ENCODE peak calls at places on chromosomes 5 and 9, in nine cellular contexts. One of them, this sample, is unnamed. For H3K4me1, the result is how much of the 10 kb centered on the place peaks cover.

GRCh38 chr5:179143446-179143845 is 83.3 kb downstream of the ZNF354C start:
- DNase-seq in neural progenitor cell: peak
- DNase-seq in spleen: no peak
- DNase-seq in IMR-90: peak
- DNase-seq in stomach: no peak
- DNase-seq in HCT116: peak
- DNase-seq in neuronal stem cell: peak
- DNase-seq in iPS DF 6.9: peak
- DNase-seq in lung: no peak
- DNase-seq in this sample: no peak

GRCh38 chr9:34252670-34253459 is 74.0 kb downstream of the UBAP1 start:
- DNase-seq in stomach: no peak
- DNase-seq in lung: peak
- DNase-seq in neural progenitor cell: peak
- DNase-seq in iPS DF 6.9: peak
- DNase-seq in IMR-90: peak
- DNase-seq in HCT116: peak
- DNase-seq in neuronal stem cell: peak
- DNase-seq in spleen: peak
- DNase-seq in this sample: no peak

GRCh38 chr9:32671333-32671732 is 35.9 kb upstream of the TAF1L start:
- DNase-seq in lung: no peak
- DNase-seq in stomach: no peak
- DNase-seq in spleen: no peak
- DNase-seq in neural progenitor cell: no peak
- DNase-seq in HCT116: no peak
- DNase-seq in IMR-90: no peak
- DNase-seq in neuronal stem cell: no peak
- DNase-seq in iPS DF 6.9: no peak
- DNase-seq in this sample: no peak

GRCh38 chr9:20508242-20508641 is 114.1 kb downstream of the MLLT3 start:
- DNase-seq in IMR-90: no peak
- DNase-seq in spleen: no peak
- DNase-seq in neuronal stem cell: no peak
- DNase-seq in stomach: no peak
- DNase-seq in lung: no peak
- DNase-seq in iPS DF 6.9: no peak
- DNase-seq in HCT116: no peak
- DNase-seq in neural progenitor cell: no peak
- DNase-seq in this sample: no peak

GRCh38 chr5:142743677-142744441 is 26.3 kb upstream of the ARHGAP26 start:
- DNase-seq in neural progenitor cell: no peak
- DNase-seq in lung: no peak
- DNase-seq in neuronal stem cell: no peak
- DNase-seq in stomach: no peak
- DNase-seq in HCT116: no peak
- DNase-seq in iPS DF 6.9: no peak
- DNase-seq in spleen: no peak
- DNase-seq in IMR-90: peak
- DNase-seq in this sample: no peak

GRCh38 chr5:15013654-15014463 is 142.3 kb upstream of the ANKH start:
- DNase-seq in neuronal stem cell: peak
- DNase-seq in iPS DF 6.9: no peak
- DNase-seq in IMR-90: peak
- DNase-seq in spleen: no peak
- DNase-seq in neural progenitor cell: peak
- DNase-seq in lung: no peak
- DNase-seq in HCT116: peak
- DNase-seq in stomach: no peak
- DNase-seq in this sample: no peak

GRCh38 chr5:111301264-111301663 is 77.1 kb downstream of the CAMK4 start:
- DNase-seq in spleen: no peak
- DNase-seq in neural progenitor cell: no peak
- DNase-seq in stomach: no peak
- DNase-seq in iPS DF 6.9: no peak
- DNase-seq in HCT116: no peak
- DNase-seq in IMR-90: no peak
- DNase-seq in lung: no peak
- DNase-seq in neuronal stem cell: no peak
- DNase-seq in this sample: no peak

GRCh38 chr9:71683598-71684235 is 84.6 kb downstream of the CEMIP2 start:
- DNase-seq in IMR-90: peak
- DNase-seq in spleen: no peak
- DNase-seq in neuronal stem cell: peak
- DNase-seq in neural progenitor cell: peak
- DNase-seq in iPS DF 6.9: no peak
- DNase-seq in stomach: no peak
- DNase-seq in lung: no peak
- DNase-seq in HCT116: peak
- DNase-seq in this sample: no peak

GRCh38 chr9:133658442-133659431 is 22.6 kb downstream of the DBH start:
- DNase-seq in neural progenitor cell: peak
- DNase-seq in iPS DF 6.9: no peak
- DNase-seq in lung: peak
- DNase-seq in neuronal stem cell: peak
- DNase-seq in stomach: peak
- DNase-seq in IMR-90: peak
- DNase-seq in HCT116: peak
- DNase-seq in spleen: no peak
- DNase-seq in this sample: peak

GRCh38 chr5:181052928-181053759 is 13.1 kb downstream of the BTNL9 start:
- DNase-seq in spleen: peak
- DNase-seq in stomach: no peak
- DNase-seq in HCT116: no peak
- DNase-seq in IMR-90: no peak
- DNase-seq in lung: no peak
- DNase-seq in neural progenitor cell: peak
- DNase-seq in iPS DF 6.9: no peak
- DNase-seq in neuronal stem cell: no peak
- DNase-seq in this sample: no peak

GRCh38 chr9:114898741-114899140 is 31.6 kb downstream of the TNFSF8 start:
- DNase-seq in lung: no peak
- DNase-seq in neuronal stem cell: no peak
- DNase-seq in iPS DF 6.9: no peak
- DNase-seq in HCT116: no peak
- DNase-seq in stomach: peak
- DNase-seq in spleen: peak
- DNase-seq in neural progenitor cell: no peak
- DNase-seq in IMR-90: no peak
- DNase-seq in this sample: no peak

GRCh38 chr9:77305622-77306365 is 128.5 kb downstream of the VPS13A start:
- DNase-seq in neuronal stem cell: no peak
- DNase-seq in neural progenitor cell: no peak
- DNase-seq in lung: no peak
- DNase-seq in iPS DF 6.9: no peak
- DNase-seq in HCT116: no peak
- DNase-seq in stomach: no peak
- DNase-seq in IMR-90: peak
- DNase-seq in spleen: no peak
- DNase-seq in this sample: no peak

GRCh38 chr5:107979272-107979671 is 308.5 kb upstream of the EFNA5 start:
- DNase-seq in stomach: no peak
- DNase-seq in spleen: no peak
- DNase-seq in lung: no peak
- DNase-seq in HCT116: no peak
- DNase-seq in IMR-90: peak
- DNase-seq in neuronal stem cell: no peak
- DNase-seq in iPS DF 6.9: no peak
- DNase-seq in neural progenitor cell: peak
- DNase-seq in this sample: no peak

GRCh38 chr9:37531699-37532098 is 44.5 kb downstream of the FBXO10 start:
- DNase-seq in neuronal stem cell: no peak
- DNase-seq in neural progenitor cell: no peak
- DNase-seq in iPS DF 6.9: no peak
- DNase-seq in spleen: no peak
- DNase-seq in IMR-90: no peak
- DNase-seq in HCT116: no peak
- DNase-seq in stomach: no peak
- DNase-seq in lung: no peak
- DNase-seq in this sample: no peak

GRCh38 chr9:7802666-7803065 is 3.1 kb upstream of the DMAC1 start:
- DNase-seq in spleen: no peak
- DNase-seq in iPS DF 6.9: no peak
- DNase-seq in IMR-90: peak
- DNase-seq in lung: no peak
- DNase-seq in stomach: no peak
- DNase-seq in neuronal stem cell: no peak
- DNase-seq in HCT116: no peak
- DNase-seq in neural progenitor cell: no peak
- DNase-seq in this sample: no peak

GRCh38 chr5:139134906-139135305 is 63.3 kb downstream of the SIL1 start:
- DNase-seq in HCT116: no peak
- DNase-seq in neural progenitor cell: no peak
- DNase-seq in stomach: no peak
- DNase-seq in neuronal stem cell: no peak
- DNase-seq in spleen: no peak
- DNase-seq in lung: no peak
- DNase-seq in IMR-90: no peak
- DNase-seq in iPS DF 6.9: no peak
- DNase-seq in this sample: no peak
- H3K4me1 ChIP-seq in HCT116: under half
- H3K4me1 ChIP-seq in neural progenitor cell: under half
- H3K4me1 ChIP-seq in stomach: under half
- H3K4me1 ChIP-seq in neuronal stem cell: under half
- H3K4me1 ChIP-seq in spleen: under half
- H3K4me1 ChIP-seq in lung: under half
- H3K4me1 ChIP-seq in IMR-90: under half
- H3K4me1 ChIP-seq in iPS DF 6.9: under half
- H3K4me1 ChIP-seq in this sample: under half

DNA sequence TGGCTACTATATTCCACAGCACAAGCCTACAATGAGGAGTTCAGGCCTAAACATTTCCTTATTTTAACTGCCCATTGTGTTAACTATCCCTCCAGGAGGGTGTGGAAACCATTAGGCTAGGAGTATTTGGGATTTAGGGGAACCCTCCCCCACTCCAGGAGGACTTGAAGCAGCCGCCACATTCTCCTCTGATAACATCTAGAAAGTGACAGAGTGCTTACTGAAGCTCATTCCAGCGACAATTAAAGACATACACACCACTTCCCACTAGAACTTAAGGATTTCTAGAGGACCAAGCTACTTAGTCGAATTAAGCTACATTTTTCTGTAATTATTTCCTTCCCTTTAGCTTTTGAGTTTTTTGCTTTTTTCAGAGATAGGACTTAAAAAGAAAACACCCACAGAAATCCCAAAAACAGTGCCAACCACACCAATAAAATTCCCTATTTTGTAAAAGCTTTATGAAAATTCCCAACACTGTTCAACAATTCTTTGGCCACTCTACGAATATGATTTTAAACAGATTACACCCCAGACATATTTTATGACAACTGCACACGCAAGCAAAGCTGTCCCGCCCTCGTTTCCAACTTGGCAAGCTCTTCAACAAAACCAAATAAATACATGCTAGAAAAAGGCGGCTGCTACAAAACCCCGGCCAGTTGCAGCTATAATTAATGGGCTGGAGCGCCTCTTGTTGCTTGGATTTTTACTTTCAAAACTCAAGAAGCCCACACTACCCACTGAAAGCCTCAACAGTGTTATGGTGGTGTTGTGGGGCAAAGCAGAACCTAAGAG is 4.6 kb downstream of the ROR2 start:
- DNase-seq in IMR-90: peak
- DNase-seq in neuronal stem cell: no peak
- DNase-seq in spleen: no peak
- DNase-seq in neural progenitor cell: peak
- DNase-seq in HCT116: no peak
- DNase-seq in lung: no peak
- DNase-seq in iPS DF 6.9: no peak
- DNase-seq in stomach: peak
- DNase-seq in this sample: no peak
- H3K4me3 ChIP-seq in IMR-90: no peak
- H3K4me3 ChIP-seq in neuronal stem cell: no peak
- H3K4me3 ChIP-seq in spleen: no peak
- H3K4me3 ChIP-seq in neural progenitor cell: peak
- H3K4me3 ChIP-seq in HCT116: no peak
- H3K4me3 ChIP-seq in lung: no peak
- H3K4me3 ChIP-seq in iPS DF 6.9: no peak
- H3K4me3 ChIP-seq in stomach: peak
- H3K4me3 ChIP-seq in this sample: no peak

DNA sequence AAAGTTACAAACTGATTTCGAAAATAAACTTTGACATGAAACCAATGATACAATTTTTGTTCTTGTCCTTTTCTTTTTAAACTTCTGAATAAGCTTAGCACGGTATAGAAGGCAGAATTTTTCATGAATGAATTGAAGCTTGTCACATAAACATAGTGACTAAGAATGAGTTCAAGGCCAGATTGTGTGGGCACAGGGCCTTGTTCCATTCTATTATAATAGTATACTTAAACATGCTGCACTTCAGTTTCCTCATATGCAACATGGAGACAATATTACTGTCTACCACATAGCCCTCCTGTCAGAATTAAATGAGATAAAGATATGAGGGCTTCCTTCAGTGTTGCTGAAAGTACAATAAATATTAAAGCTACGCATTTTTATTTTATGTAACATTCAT is 204.2 kb upstream of the HAPLN1 start:
- DNase-seq in neuronal stem cell: no peak
- DNase-seq in iPS DF 6.9: no peak
- DNase-seq in lung: no peak
- DNase-seq in neural progenitor cell: no peak
- DNase-seq in spleen: no peak
- DNase-seq in HCT116: no peak
- DNase-seq in IMR-90: peak
- DNase-seq in stomach: no peak
- DNase-seq in this sample: no peak
- H3K27ac ChIP-seq in neuronal stem cell: no peak
- H3K27ac ChIP-seq in iPS DF 6.9: no peak
- H3K27ac ChIP-seq in lung: no peak
- H3K27ac ChIP-seq in neural progenitor cell: no peak
- H3K27ac ChIP-seq in spleen: no peak
- H3K27ac ChIP-seq in HCT116: no peak
- H3K27ac ChIP-seq in IMR-90: no peak
- H3K27ac ChIP-seq in stomach: no peak
- H3K27ac ChIP-seq in this sample: no peak

DNA sequence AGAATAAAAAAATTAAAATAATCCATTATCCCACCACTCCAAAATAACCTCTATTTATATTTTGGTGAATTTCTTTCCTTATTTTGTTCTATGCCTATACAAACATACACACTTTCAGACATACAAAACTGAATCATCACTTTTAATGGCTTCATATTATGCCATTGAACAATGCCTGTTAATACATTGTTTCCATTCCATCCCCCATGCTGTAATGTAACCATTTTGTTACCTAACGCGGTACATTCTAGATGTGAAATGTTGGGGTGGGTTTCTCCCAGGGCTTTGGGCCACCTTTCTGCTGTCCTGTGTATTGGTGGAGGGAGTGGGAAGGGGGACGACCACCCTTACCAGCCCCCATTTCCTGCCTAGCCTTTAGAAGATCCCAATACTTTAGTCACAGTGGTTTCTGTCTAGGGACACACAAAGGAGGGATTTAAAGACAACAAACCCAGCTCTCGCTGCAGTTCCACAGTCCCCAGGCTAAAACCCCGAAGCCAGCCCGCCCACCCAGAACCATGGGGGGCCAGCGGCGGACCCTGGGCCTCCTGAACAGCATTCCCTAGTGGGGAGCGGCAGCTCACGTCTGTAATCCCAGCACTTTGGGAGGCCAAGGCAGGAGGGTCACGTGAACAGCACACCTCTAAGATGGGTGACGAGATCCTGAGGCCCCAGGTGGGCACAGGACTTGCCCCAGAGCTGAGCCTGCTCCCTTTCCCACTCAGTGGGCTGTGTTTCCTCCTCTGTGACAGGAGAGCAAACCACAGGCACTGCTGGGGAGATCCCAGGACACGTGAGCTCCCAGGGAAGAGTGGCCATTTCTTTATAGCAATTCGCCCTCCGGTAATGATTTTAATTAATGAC is 56.9 kb upstream of the STXBP1 start:
- DNase-seq in stomach: no peak
- DNase-seq in neuronal stem cell: no peak
- DNase-seq in iPS DF 6.9: no peak
- DNase-seq in spleen: no peak
- DNase-seq in HCT116: no peak
- DNase-seq in IMR-90: no peak
- DNase-seq in lung: no peak
- DNase-seq in neural progenitor cell: peak
- DNase-seq in this sample: no peak
- H3K4me1 ChIP-seq in stomach: half or more
- H3K4me1 ChIP-seq in neuronal stem cell: under half
- H3K4me1 ChIP-seq in iPS DF 6.9: under half
- H3K4me1 ChIP-seq in spleen: half or more
- H3K4me1 ChIP-seq in HCT116: half or more
- H3K4me1 ChIP-seq in IMR-90: half or more
- H3K4me1 ChIP-seq in lung: half or more
- H3K4me1 ChIP-seq in neural progenitor cell: under half
- H3K4me1 ChIP-seq in this sample: half or more

This sample was measured in pancreas.